ENCODE peak calls at places on chromosomes 11 and 22, in eight cellular contexts. F is breast epithelium, P is HCT116, V is IMR-90, Z is endothelial cell of umbilical vein, X is body of pancreas, C is suprapubic skin, N is heart left ventricle. H is an unnamed sample.

GRCh38 chr11:122706689-122707088 is 51.2 kb downstream of the UBASH3B start:
- DNase-seq in F (no peak), Z (no peak), C (no peak), N (no peak), V (peak), X (no peak), P (no peak), H (no peak)

GRCh38 chr22:42296381-42296853 is 26.0 kb upstream of the TCF20 start:
- DNase-seq in C (no peak), F (no peak), Z (no peak), P (no peak), V (no peak), N (peak), X (no peak), H (no peak)

GRCh38 chr11:34648036-34648435 is 27.1 kb downstream of the EHF start:
- DNase-seq in P (no peak), Z (no peak), V (no peak), X (no peak), C (no peak), F (no peak), N (no peak), H (no peak)

GRCh38 chr11:130651266-130651855 is 202.9 kb downstream of the ADAMTS15 start:
- DNase-seq in F (no peak), X (no peak), V (no peak), C (no peak), Z (no peak), N (no peak), P (no peak), H (no peak)

GRCh38 chr11:69711824-69712801 is 8.3 kb upstream of the FGF19 start:
- DNase-seq in N (no peak), P (peak), V (no peak), X (no peak), F (no peak), C (no peak), Z (no peak), H (no peak)

GRCh38 chr11:130609121-130610035 is 160.9 kb downstream of the ADAMTS15 start:
- DNase-seq in P (no peak), N (peak), F (no peak), Z (no peak), C (peak), V (no peak), X (peak), H (peak)

GRCh38 chr11:110538154-110538553 is 108.4 kb downstream of the FDX1 start:
- DNase-seq in F (no peak), N (no peak), Z (no peak), C (no peak), P (no peak), X (no peak), V (no peak), H (no peak)

GRCh38 chr11:100619484-100619883 is 67.6 kb upstream of the ARHGAP42 start:
- DNase-seq in N (no peak), C (no peak), Z (peak), F (no peak), P (no peak), V (peak), X (no peak), H (no peak)

GRCh38 chr22:47589271-47590250 is 827.1 kb downstream of the TBC1D22A start:
- DNase-seq in C (peak), F (no peak), V (no peak), Z (no peak), P (no peak), X (no peak), N (no peak), H (no peak)

GRCh38 chr22:37357471-37357870 is 69.8 kb downstream of the ELFN2 start:
- DNase-seq in P (no peak), N (no peak), C (no peak), X (no peak), Z (no peak), F (no peak), V (no peak), H (no peak)

GRCh38 chr22:19431641-19432091 is at the start of gene HIRA:
- DNase-seq in X (peak), C (peak), P (peak), N (peak), F (peak), V (peak), Z (peak), H (peak)
- TF ChIP-seq POLR2A in X (no peak), C (no peak), P (no peak), N (no peak), F (no peak), V (no peak), Z (no peak), H (no peak)

DNA sequence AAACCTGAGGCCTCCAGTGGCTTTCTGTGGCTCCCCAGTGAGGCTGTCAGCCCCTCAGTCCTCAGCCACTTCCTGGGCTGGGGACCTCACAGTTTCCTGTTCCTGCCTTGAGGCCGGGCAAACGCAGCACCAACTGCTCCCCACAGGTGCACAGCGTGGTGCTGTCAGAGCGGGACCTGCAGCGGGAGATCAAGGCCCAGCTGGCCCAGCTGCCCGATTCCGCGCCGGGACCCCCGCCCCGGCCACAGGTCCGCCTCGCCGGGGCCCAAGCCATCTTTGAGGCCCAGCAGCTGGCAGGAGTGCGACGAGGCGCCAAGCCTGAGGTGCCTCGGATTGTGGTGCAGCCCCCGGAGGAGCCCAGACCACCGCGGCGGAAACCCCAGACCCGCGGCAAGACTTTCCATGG is 5.4 kb downstream of the TBC1D10C start:
- DNase-seq in N (no peak), Z (no peak), V (no peak), X (no peak), P (no peak), F (no peak), C (no peak), H (no peak)
- TF ChIP-seq POLR2A in N (no peak), Z (no peak), V (no peak), X (no peak), P (no peak), F (no peak), C (no peak), H (no peak)

GRCh38 chr11:704799-705645 is 1.0 kb upstream of the EPS8L2 start:
- DNase-seq in P (no peak), Z (no peak), C (no peak), V (no peak), N (no peak), F (peak), X (peak), H (no peak)
- TF ChIP-seq POLR2A in P (no peak), Z (no peak), C (no peak), V (no peak), N (no peak), F (no peak), X (peak), H (peak)

DNA sequence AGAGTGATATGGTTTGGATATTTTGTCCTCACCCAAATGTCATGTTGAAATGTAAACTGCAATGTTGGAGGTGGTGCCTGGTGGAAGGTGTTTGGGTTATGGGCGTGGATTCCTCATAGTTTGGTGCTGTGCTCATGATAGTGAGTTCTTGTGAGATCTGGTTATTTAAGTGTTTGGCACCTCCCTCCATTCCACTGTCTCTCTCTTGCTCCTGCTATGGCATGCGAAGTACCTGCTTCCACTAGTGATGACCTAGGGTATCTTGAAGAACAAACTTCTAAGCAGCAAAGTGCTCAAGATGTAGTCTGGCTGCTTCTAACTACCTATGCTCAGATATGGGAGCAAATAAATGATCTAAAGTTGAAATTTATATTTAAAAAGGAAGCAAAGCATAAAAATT is 55.9 kb upstream of the TSPAN18 start:
- DNase-seq in C (no peak), X (no peak), V (no peak), Z (no peak), F (no peak), N (no peak), P (no peak), H (no peak)
- TF ChIP-seq POLR2A in C (no peak), X (no peak), V (no peak), Z (no peak), F (no peak), N (no peak), P (no peak), H (no peak)

GRCh38 chr11:125111341-125112234 is at the start of gene TMEM218:
- DNase-seq in Z (peak), C (peak), X (peak), F (peak), V (peak), P (peak), N (peak), H (peak)
- TF ChIP-seq POLR2A in Z (no peak), C (no peak), X (peak), F (no peak), V (no peak), P (peak), N (no peak), H (no peak)

DNA sequence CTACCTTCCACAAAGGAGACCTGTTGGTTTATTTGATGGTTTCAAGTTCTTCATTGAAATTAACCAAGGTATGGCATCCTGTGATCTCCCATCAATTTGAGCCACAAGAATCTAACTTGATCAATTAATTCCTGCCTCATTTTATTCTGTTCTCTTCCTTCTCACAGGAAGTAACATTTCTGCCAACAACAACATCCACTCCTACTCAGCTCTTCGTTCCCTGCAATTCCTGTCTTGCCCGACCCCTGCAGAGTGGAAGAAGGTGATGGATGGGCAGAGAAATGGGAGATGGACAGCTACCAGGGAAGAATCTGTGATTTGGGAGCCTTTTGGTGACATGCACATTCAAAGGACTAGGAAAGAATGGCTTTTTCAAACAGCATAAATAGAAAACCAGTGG is 112.8 kb upstream of the SEZ6L start:
- DNase-seq in F (no peak), P (no peak), V (no peak), N (no peak), X (no peak), Z (no peak), C (no peak), H (no peak)
- TF ChIP-seq POLR2A in F (no peak), P (no peak), V (no peak), N (no peak), X (no peak), Z (no peak), C (no peak), H (no peak)

GRCh38 chr22:23179381-23180294 is 671 bp upstream of the BCR start:
- DNase-seq in C (no peak), F (no peak), N (peak), Z (peak), X (peak), V (no peak), P (no peak), H (peak)

GRCh38 chr22:23176645-23177027 is 3.7 kb upstream of the BCR start:
- DNase-seq in Z (no peak), C (no peak), N (no peak), V (no peak), X (no peak), P (no peak), F (no peak), H (no peak)

GRCh38 chr22:23180301-23180892 is at the start of gene BCR:
- DNase-seq in C (no peak), V (peak), N (peak), P (peak), Z (peak), F (no peak), X (peak), H (peak)

GRCh38 chr22:23177197-23177596 is 3.1 kb upstream of the BCR start:
- DNase-seq in Z (no peak), F (no peak), P (no peak), V (no peak), N (no peak), C (no peak), X (no peak), H (no peak)

DNA sequence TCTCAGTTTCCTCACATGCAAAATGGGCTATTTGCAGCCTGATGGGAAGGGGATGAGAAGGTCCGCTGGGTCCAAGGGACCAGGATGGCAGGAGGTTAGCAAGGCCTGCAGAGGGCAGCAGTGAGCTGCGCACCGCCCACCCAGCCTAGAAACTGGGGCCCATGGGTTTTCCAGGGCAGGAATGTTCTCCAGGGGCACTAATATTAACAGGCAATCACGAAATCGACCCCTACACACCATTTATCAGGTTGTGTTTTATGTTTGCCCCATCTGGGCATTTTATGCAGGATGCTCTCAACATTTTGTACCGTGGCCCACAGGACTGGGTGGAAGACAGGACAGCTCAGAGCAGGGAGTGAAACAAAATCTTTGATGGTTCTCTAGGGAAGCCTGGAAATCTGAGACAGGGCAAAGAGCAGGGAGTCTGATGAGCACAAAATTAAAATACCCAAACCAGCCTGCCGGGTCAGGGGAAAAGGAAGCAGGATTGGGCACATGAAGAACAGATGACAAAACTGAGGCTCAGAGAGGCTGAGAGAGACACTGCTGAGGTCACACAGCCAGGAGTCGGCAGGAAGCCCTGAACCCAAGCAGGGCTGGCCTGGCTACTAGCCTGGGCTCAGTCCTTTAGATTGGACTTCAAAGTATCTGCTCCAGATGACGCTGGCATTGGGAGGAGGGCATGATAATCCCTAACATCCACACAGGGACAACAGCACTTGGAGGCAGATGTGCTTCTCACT is 1.6 kb upstream of the BCR start:
- DNase-seq in F (peak), V (peak), Z (peak), P (peak), C (no peak), X (peak), N (peak), H (peak)
- TF ChIP-seq POLR2A in F (no peak), V (peak), Z (no peak), P (no peak), C (no peak), X (no peak), N (no peak), H (no peak)

GRCh38 chr11:29518389-29519174 is 498.2 kb downstream of the KCNA4 start:
- DNase-seq in V (no peak), X (no peak), P (no peak), F (no peak), N (no peak), C (no peak), Z (no peak), H (no peak)
- TF ChIP-seq POLR2A in V (no peak), X (no peak), P (no peak), F (no peak), N (no peak), C (no peak), Z (no peak), H (no peak)

GRCh38 chr11:9757809-9758675 is 94.2 kb downstream of the SWAP70 start:
- DNase-seq in N (peak), C (peak), Z (peak), X (peak), F (peak), P (peak), V (peak), H (peak)
- TF ChIP-seq POLR2A in N (no peak), C (no peak), Z (peak), X (peak), F (no peak), P (no peak), V (no peak), H (peak)

DNA sequence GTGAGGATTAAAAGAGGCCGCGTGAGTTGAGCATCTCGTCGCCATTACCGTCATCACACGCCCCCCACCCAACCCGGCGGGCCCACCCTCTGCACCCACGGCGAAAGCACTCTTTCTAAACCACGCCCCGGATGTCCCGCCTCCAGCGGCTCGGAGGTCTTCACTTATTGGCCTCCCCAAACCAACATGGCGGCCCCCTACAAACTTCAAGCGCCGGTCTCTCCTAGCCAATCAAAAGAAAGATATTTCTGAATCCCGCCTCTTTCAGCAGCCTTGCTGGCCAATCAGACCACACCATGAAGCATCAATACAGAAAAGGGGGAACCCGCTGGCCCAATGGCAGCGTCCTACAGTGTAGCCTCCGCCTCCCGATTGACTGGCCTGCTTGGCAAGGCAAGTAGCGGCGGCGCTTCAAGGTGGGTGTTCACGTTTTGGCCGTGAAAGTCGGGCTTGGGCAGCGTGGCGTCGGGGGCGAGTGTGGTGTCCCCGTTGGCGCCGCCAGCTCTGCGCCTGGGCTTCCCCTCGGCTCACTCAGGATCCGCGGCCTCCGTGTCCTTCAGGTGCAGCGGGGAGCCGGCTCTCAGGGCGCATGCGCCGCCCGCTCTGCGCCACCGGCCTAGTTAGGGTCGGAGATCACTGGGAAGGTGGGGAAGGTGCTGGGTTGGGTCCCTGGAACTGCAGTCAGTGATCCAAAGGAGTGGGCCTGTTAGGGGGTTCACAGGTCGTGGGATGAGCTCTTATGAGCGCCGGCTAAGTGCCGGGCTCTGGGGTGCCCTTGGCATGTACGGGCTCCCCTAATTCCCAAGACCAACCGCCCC is at the start of gene NDUFS8:
- DNase-seq in C (peak), Z (peak), N (peak), P (peak), F (peak), V (peak), X (peak), H (peak)
- TF ChIP-seq POLR2A in C (no peak), Z (peak), N (no peak), P (peak), F (no peak), V (no peak), X (peak), H (no peak)

H was measured in uterus.